ENCODE peak calls at places on chromosomes 13 and 19, in five cellular contexts. Y is astrocyte; D is CD8-positive, alpha-beta T cell; I is H1; V is HL-60. Q is an unnamed sample. For H3K27me3, the result is how much of the 10 kb centered on the place peaks cover.

GRCh38 chr13:42221321-42221720 is 50.6 kb upstream of the AKAP11 start:
- DNase-seq in Y (no peak), D (no peak), I (no peak), V (no peak), Q (no peak)

GRCh38 chr19:8116437-8117293 is 32.7 kb downstream of the FBN3 start:
- DNase-seq in Y (no peak), D (no peak), I (no peak), V (no peak), Q (no peak)

GRCh38 chr19:48353682-48354081 is 10.1 kb downstream of the TMEM143 start:
- DNase-seq in Y (no peak), D (no peak), I (no peak), V (no peak), Q (no peak)

GRCh38 chr13:100063333-100063732 is 25.6 kb upstream of the PCCA start:
- DNase-seq in Y (no peak), D (no peak), I (no peak), V (no peak), Q (no peak)

GRCh38 chr19:6238643-6239281 is 41.0 kb downstream of the MLLT1 start:
- DNase-seq in Y (peak), D (no peak), I (no peak), V (no peak), Q (no peak)

GRCh38 chr13:92407858-92408257 is 818.7 kb upstream of the GPC6 start:
- DNase-seq in Y (no peak), D (no peak), I (no peak), V (no peak), Q (no peak)

GRCh38 chr13:35860661-35861060 is 270.5 kb downstream of the DCLK1 start:
- DNase-seq in Y (no peak), D (no peak), I (no peak), V (no peak), Q (no peak)

GRCh38 chr19:34994643-34995471 is 5.3 kb upstream of the GRAMD1A start:
- DNase-seq in Y (no peak), D (no peak), I (no peak), V (no peak), Q (no peak)

GRCh38 chr19:47190167-47190727 is 40.8 kb downstream of the BBC3 start:
- DNase-seq in Y (peak), D (peak), I (no peak), V (no peak), Q (no peak)

GRCh38 chr19:20167020-20167644 is at the start of gene ZNF486:
- DNase-seq in Y (peak), D (peak), I (peak), V (peak), Q (peak)

GRCh38 chr19:3450796-3451411 is 29.4 kb downstream of the SMIM24 start:
- DNase-seq in Y (peak), D (no peak), I (no peak), V (no peak), Q (no peak)

GRCh38 chr19:2969104-2969504 is 8.3 kb upstream of the TLE6 start:
- DNase-seq in Y (no peak), D (no peak), I (no peak), V (no peak), Q (no peak)

GRCh38 chr19:41431426-41432386 is 4.5 kb upstream of the B3GNT8 start:
- DNase-seq in Y (no peak), D (no peak), I (no peak), V (no peak), Q (no peak)

GRCh38 chr19:1779604-1779973 is 26.3 kb downstream of the ONECUT3 start:
- DNase-seq in Y (no peak), D (no peak), I (no peak), V (no peak), Q (no peak)

GRCh38 chr13:46386426-46386995 is 541 bp downstream of the RUBCNL start:
- DNase-seq in Y (no peak), D (no peak), I (no peak), V (no peak), Q (no peak)

GRCh38 chr13:89969996-89970709 is 1377.3 kb upstream of the MIR17HG start:
- DNase-seq in Y (peak), D (no peak), I (no peak), V (no peak), Q (no peak)

GRCh38 chr13:26558074-26558805 is 757 bp downstream of the WASF3 start:
- DNase-seq in Y (peak), D (no peak), I (no peak), V (no peak), Q (no peak)

GRCh38 chr19:44367024-44367423 is 10.5 kb upstream of the ZNF112 start:
- DNase-seq in Y (no peak), D (no peak), I (no peak), V (no peak), Q (no peak)

GRCh38 chr19:29017788-29018187 is 195.2 kb downstream of the UQCRFS1 start:
- DNase-seq in Y (no peak), D (no peak), I (no peak), V (no peak), Q (no peak)

GRCh38 chr19:6415592-6416190 is 8.9 kb downstream of the KHSRP start:
- DNase-seq in Y (no peak), D (no peak), I (no peak), V (no peak), Q (no peak)

GRCh38 chr13:69970521-69970920 is 137.1 kb upstream of the ATXN8OS start:
- DNase-seq in Y (peak), D (no peak), I (peak), V (no peak), Q (no peak)

GRCh38 chr19:862529-863304 is 3.3 kb downstream of the CFD start:
- DNase-seq in Y (no peak), D (peak), I (peak), V (no peak), Q (peak)

GRCh38 chr13:78680064-78680463 is 21.1 kb upstream of the OBI1 start:
- DNase-seq in Y (no peak), D (no peak), I (no peak), V (no peak), Q (no peak)
- H3K27me3 ChIP-seq in Y (under half), D (under half), I (under half), V (under half), Q (under half)

GRCh38 chr13:113737803-113738202 is 21.2 kb upstream of the TMEM255B start:
- DNase-seq in Y (no peak), D (no peak), I (no peak), V (no peak), Q (no peak)
- H3K4me3 ChIP-seq in Y (no peak), D (no peak), I (no peak), V (no peak), Q (no peak)

GRCh38 chr13:88384542-88384941 is 713.4 kb downstream of the SLITRK5 start:
- DNase-seq in Y (no peak), D (no peak), I (no peak), V (no peak), Q (no peak)
- TF ChIP-seq CTCF in Y (no peak), D (no peak), I (no peak), V (no peak), Q (no peak)

GRCh38 chr19:18775586-18776287 is 15.4 kb downstream of the COMP start:
- DNase-seq in Y (peak), D (no peak), I (no peak), V (no peak), Q (no peak)
- H3K27me3 ChIP-seq in Y (under half), D (under half), I (half or more), V (under half), Q (under half)

GRCh38 chr19:17871878-17872250 is at the start of gene SLC5A5:
- DNase-seq in Y (no peak), D (no peak), I (no peak), V (no peak), Q (no peak)
- H3K4me3 ChIP-seq in Y (no peak), D (peak), I (no peak), V (no peak), Q (no peak)

GRCh38 chr13:63381078-63381859 is 1965.6 kb upstream of the PCDH20 start:
- DNase-seq in Y (peak), D (no peak), I (no peak), V (peak), Q (no peak)

GRCh38 chr13:63377986-63378385 is 1962.3 kb upstream of the PCDH20 start:
- DNase-seq in Y (no peak), D (no peak), I (no peak), V (no peak), Q (no peak)
- TF ChIP-seq CTCF in Y (no peak), D (peak), I (no peak), V (no peak), Q (no peak)

GRCh38 chr13:24340608-24340955 is 31.2 kb downstream of the C1QTNF9 start:
- DNase-seq in Y (no peak), D (no peak), I (no peak), V (no peak), Q (no peak)
- H3K27me3 ChIP-seq in Y (under half), D (under half), I (under half), V (under half), Q (under half)